ENCODE peak calls at places on chromosomes 13 and 19, in nine cellular contexts. K is anterior cingulate cortex; J is HS-5; M is NCI-H2171; A is activated CD8-positive, alpha-beta T cell treated with anti-CD3 and anti-CD28 coated beads for 36 hours; N is stimulated activated CD4-positive, alpha-beta T cell treated with anti-CD3 and anti-CD28 coated beads, TNF-alpha, amount 100 ng/mL, for 48 hours; B is endodermal cell; L is epithelial cell of esophagus; E is activated gamma-delta T cell treated with anti-CD3 and anti-CD28 coated beads, Interleukin-2, amount 50 U/mL, for 16 hours. P is an unnamed sample.

GRCh38 chr19:17931532-17932191 is 1.2 kb upstream of the CCDC124 start:
- DNase-seq in E (no peak), M (no peak), B (peak; percentile 93), A (peak; percentile 19), N (no peak), K (no peak), J (no peak), L (no peak), P (no peak)

GRCh38 chr19:2053601-2054389 is 2.8 kb upstream of the MKNK2 start:
- DNase-seq in K (no peak), N (no peak), A (no peak), J (no peak), M (no peak), B (no peak), E (no peak), L (no peak), P (peak; percentile 85)

GRCh38 chr13:93714171-93714570 is 487.6 kb downstream of the GPC6 start:
- DNase-seq in M (no peak), K (no peak), A (no peak), N (no peak), B (no peak), L (no peak), J (no peak), E (no peak), P (no peak)

GRCh38 chr13:114044486-114044885 is 70.6 kb upstream of the C13orf46 start:
- DNase-seq in E (no peak), K (no peak), J (no peak), A (no peak), M (no peak), L (no peak), B (no peak), N (no peak), P (no peak)

GRCh38 chr19:46732966-46733692 is 12.7 kb upstream of the FKRP start:
- DNase-seq in N (no peak), E (no peak), A (no peak), L (peak; percentile 33), B (no peak), M (no peak), K (no peak), J (no peak), P (no peak)

GRCh38 chr13:42002066-42002465 is 41.2 kb upstream of the VWA8 start:
- DNase-seq in J (no peak), N (no peak), A (no peak), K (no peak), L (no peak), E (no peak), M (no peak), B (no peak), P (no peak)

GRCh38 chr19:29668746-29669609 is 3.7 kb downstream of the PLEKHF1 start:
- DNase-seq in L (peak; percentile 28), J (no peak), B (no peak), E (no peak), A (peak; percentile 29), M (no peak), K (no peak), N (no peak), P (no peak)

GRCh38 chr19:38557205-38557799 is 60.5 kb downstream of the MAP4K1 start:
- DNase-seq in B (no peak), N (no peak), M (no peak), L (no peak), A (peak; percentile 64), E (no peak), J (no peak), K (no peak), P (no peak)

GRCh38 chr13:51697181-51697580 is 106.8 kb downstream of the DHRS12 start:
- DNase-seq in E (no peak), J (no peak), A (no peak), B (no peak), L (no peak), K (no peak), M (no peak), N (no peak), P (peak; percentile 51)

GRCh38 chr13:47251771-47252170 is 354.9 kb upstream of the HTR2A start:
- DNase-seq in K (no peak), N (no peak), B (no peak), A (no peak), J (no peak), L (no peak), M (no peak), E (no peak), P (no peak)

GRCh38 chr13:75076476-75076875 is 405.5 kb downstream of the TBC1D4 start:
- DNase-seq in N (no peak), A (no peak), E (no peak), M (no peak), L (no peak), K (no peak), B (no peak), J (no peak), P (no peak)

GRCh38 chr19:48244289-48244688 is 11.4 kb downstream of the CARD8 start:
- DNase-seq in K (no peak), E (peak; percentile 35), N (peak; percentile 20), J (no peak), L (peak; percentile 37), A (peak; percentile 60), B (no peak), M (no peak), P (no peak)

GRCh38 chr19:48095637-48096175 is 14.9 kb downstream of the PLA2G4C start:
- DNase-seq in A (no peak), L (no peak), K (no peak), B (no peak), E (no peak), M (no peak), J (no peak), N (no peak), P (no peak)

GRCh38 chr13:75468602-75469001 is 13.4 kb downstream of the TBC1D4 start:
- DNase-seq in J (no peak), K (no peak), B (no peak), M (no peak), A (no peak), E (no peak), L (no peak), N (no peak), P (no peak)

GRCh38 chr13:74098077-74098476 is 36.1 kb downstream of the KLF12 start:
- DNase-seq in L (no peak), A (no peak), B (no peak), K (no peak), E (no peak), N (no peak), J (no peak), M (no peak), P (no peak)

GRCh38 chr13:27258637-27259377 is 7.4 kb downstream of the RPL21 start:
- DNase-seq in L (no peak), E (no peak), M (no peak), N (no peak), K (no peak), J (no peak), B (no peak), A (no peak), P (no peak)

P was measured in MCF 10A.